ENCODE peak calls at places on chromosome X, in four cellular contexts. S is CD8-positive, alpha-beta memory T cell; B is sigmoid colon; F is dorsolateral prefrontal cortex. V is an unnamed sample.

GRCh38 chrX:151359931-151360871 is 36.8 kb upstream of the VMA21 start:
- DNase-seq in S (peak), B (no peak), F (no peak), V (peak)

GRCh38 chrX:24494544-24495113 is 29.5 kb downstream of the PDK3 start:
- DNase-seq in S (no peak), B (peak), F (no peak), V (no peak)

GRCh38 chrX:125205918-125206665 is 113.6 kb upstream of the TEX13C start:
- DNase-seq in S (no peak), B (peak), F (peak), V (no peak)

GRCh38 chrX:102517331-102517730 is 792 bp upstream of the TMSB15A start:
- DNase-seq in S (no peak), B (no peak), F (no peak), V (no peak)

GRCh38 chrX:137916090-137916746 is 350.3 kb downstream of the ZIC3 start:
- DNase-seq in S (no peak), B (no peak), F (no peak), V (no peak)

GRCh38 chrX:129719268-129719667 is 19.5 kb upstream of the XPNPEP2 start:
- DNase-seq in S (no peak), B (no peak), F (no peak), V (no peak)

GRCh38 chrX:19875051-19875432 is 12.4 kb downstream of the SH3KBP1 start:
- DNase-seq in S (no peak), B (no peak), F (peak), V (no peak)

GRCh38 chrX:116357317-116357716 is 79.1 kb upstream of the SLC6A14 start:
- DNase-seq in S (no peak), B (no peak), F (no peak), V (no peak)

GRCh38 chrX:16488959-16489358 is 161.0 kb upstream of the S100G start:
- DNase-seq in S (no peak), B (no peak), F (no peak), V (no peak)

GRCh38 chrX:43817454-43817853 is 64.8 kb downstream of the MAOB start:
- DNase-seq in S (no peak), B (no peak), F (no peak), V (no peak)

GRCh38 chrX:141975839-141976238 is 72.1 kb downstream of the MAGEC1 start:
- DNase-seq in S (no peak), B (no peak), F (no peak), V (no peak)

GRCh38 chrX:127038065-127038464 is 218.5 kb downstream of the PRR32 start:
- DNase-seq in S (no peak), B (no peak), F (no peak), V (no peak)

GRCh38 chrX:34586507-34586906 is 70.6 kb downstream of the TMEM47 start:
- DNase-seq in S (no peak), B (no peak), F (no peak), V (no peak)

GRCh38 chrX:74420194-74421035 is 878 bp upstream of the SLC16A2 start:
- DNase-seq in S (peak), B (peak), F (peak), V (peak)

GRCh38 chrX:44946771-44947170 is 73.8 kb downstream of the KDM6A start:
- DNase-seq in S (no peak), B (no peak), F (no peak), V (no peak)

GRCh38 chrX:66163849-66164401 is at the start of gene HEPH:
- DNase-seq in S (no peak), B (no peak), F (no peak), V (peak)

GRCh38 chrX:22206781-22207180 is 65.9 kb upstream of the CBLL2 start:
- DNase-seq in S (no peak), B (no peak), F (no peak), V (no peak)

GRCh38 chrX:55717521-55718497 is at the start of gene RRAGB:
- DNase-seq in S (peak), B (peak), F (peak), V (peak)

GRCh38 chrX:153635788-153636668 is 11.0 kb upstream of the DUSP9 start:
- DNase-seq in S (no peak), B (peak), F (no peak), V (no peak)

GRCh38 chrX:136452614-136453013 is 35.1 kb upstream of the BRS3 start:
- DNase-seq in S (no peak), B (no peak), F (no peak), V (no peak)

GRCh38 chrX:65587616-65588526 is 53.3 kb upstream of the LAS1L start:
- DNase-seq in S (no peak), B (peak), F (peak), V (peak)

GRCh38 chrX:149950681-149951080 is 12.4 kb upstream of the EOLA2 start:
- DNase-seq in S (no peak), B (no peak), F (no peak), V (no peak)

GRCh38 chrX:17732138-17732783 is 5.0 kb upstream of the SCML1 start:
- DNase-seq in S (no peak), B (no peak), F (no peak), V (no peak)

GRCh38 chrX:132631579-132632232 is 142.9 kb upstream of the MBNL3 start:
- DNase-seq in S (no peak), B (no peak), F (no peak), V (no peak)

GRCh38 chrX:136049608-136050007 is 64.4 kb downstream of the SLC9A6 start:
- DNase-seq in S (no peak), B (no peak), F (no peak), V (no peak)

GRCh38 chrX:74248889-74249288 is 55.1 kb upstream of the ZCCHC13 start:
- DNase-seq in S (no peak), B (no peak), F (no peak), V (no peak)

GRCh38 chrX:48761674-48762471 is at the start of gene GLOD5:
- DNase-seq in S (no peak), B (no peak), F (no peak), V (no peak)

GRCh38 chrX:44747317-44747716 is 96.5 kb upstream of the DUSP21 start:
- DNase-seq in S (no peak), B (no peak), F (no peak), V (no peak)

GRCh38 chrX:130836447-130836846 is 66.6 kb downstream of the ENOX2 start:
- DNase-seq in S (no peak), B (no peak), F (no peak), V (no peak)

GRCh38 chrX:109902665-109903064 is 100.2 kb upstream of the TMEM164 start:
- DNase-seq in S (no peak), B (no peak), F (no peak), V (no peak)

GRCh38 chrX:41145920-41146608 is 60.8 kb downstream of the USP9X start:
- DNase-seq in S (no peak), B (no peak), F (no peak), V (no peak)

GRCh38 chrX:32483534-32484136 is 727.7 kb downstream of the DMD start:
- DNase-seq in S (no peak), B (no peak), F (no peak), V (no peak)

GRCh38 chrX:70262952-70263567 is 3.1 kb upstream of the P2RY4 start:
- DNase-seq in S (no peak), B (no peak), F (no peak), V (no peak)

GRCh38 chrX:140949231-140949630 is 53.2 kb upstream of the SPANXB1 start:
- DNase-seq in S (no peak), B (no peak), F (no peak), V (no peak)

GRCh38 chrX:53440101-53440500 is 5.9 kb upstream of the HSD17B10 start:
- DNase-seq in S (no peak), B (no peak), F (no peak), V (no peak)
- H3K27ac ChIP-seq in S (no peak), B (peak), F (peak), V (no peak)

GRCh38 chrX:39840141-39841126 is 257.3 kb downstream of the BCOR start:
- DNase-seq in S (no peak), B (no peak), F (no peak), V (peak)
- H3K27ac ChIP-seq in S (no peak), B (no peak), F (no peak), V (no peak)

DNA sequence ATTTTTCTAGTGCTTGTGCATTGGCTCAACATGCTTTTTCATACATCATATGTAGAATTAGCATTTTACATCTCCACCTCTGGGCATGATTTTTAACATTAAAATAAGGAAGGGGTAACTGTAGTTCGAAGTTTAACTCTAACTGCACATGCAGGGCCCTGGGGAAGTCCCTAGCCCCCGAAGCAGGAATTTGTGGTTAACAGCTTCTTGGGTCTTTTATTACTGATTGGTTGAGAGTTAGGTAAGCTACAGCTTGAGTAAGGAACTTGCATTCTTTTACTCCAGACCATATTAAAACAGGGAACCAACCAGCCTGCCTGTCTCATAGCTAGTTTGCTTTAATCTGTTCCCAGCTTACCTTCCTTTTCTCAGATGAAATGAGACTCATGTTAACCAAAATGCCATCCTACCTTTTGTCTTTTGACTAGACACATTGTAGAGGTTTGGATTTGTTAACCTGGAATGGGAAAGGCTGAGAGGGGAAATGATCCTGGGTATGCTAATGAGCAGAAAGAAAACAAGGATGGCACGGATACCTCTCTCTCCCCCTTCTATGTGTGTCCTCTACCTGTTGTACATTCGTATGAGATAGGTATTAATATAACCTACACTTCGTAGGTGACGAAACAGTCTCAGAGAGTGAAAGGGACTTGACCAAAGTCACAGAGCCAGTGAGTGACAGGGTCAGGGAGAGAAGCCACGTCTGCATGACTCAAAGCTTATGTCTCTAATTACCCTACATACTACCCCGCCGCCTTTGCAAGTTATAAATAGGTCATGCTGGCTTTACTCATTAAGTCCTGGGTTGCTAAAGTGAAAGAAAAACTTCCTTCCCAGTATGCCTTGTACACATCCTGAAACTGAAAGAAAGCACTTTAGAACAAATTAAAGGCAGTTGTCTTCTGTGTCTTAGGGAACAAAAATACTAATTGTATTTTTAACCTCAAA is 119.5 kb upstream of the AFF2 start:
- DNase-seq in S (peak), B (no peak), F (no peak), V (no peak)
- H3K27ac ChIP-seq in S (peak), B (no peak), F (no peak), V (no peak)

GRCh38 chrX:50721771-50722521 is 92.0 kb downstream of the SHROOM4 start:
- DNase-seq in S (no peak), B (no peak), F (no peak), V (no peak)
- H3K27ac ChIP-seq in S (no peak), B (no peak), F (no peak), V (no peak)

V was measured in substantia nigra.